ENCODE peak calls at places on chromosomes 11 and 22, in six cellular contexts. N is tibial nerve; D is OCI-M1; B is stimulated activated CD8-positive, alpha-beta memory T cell treated with anti-CD3 and anti-CD28 coated beads, Interleukin-2, amount 100 ng/mL, for 1 hour; U is MM.1S; H is NCI-H2107. Y is an unnamed sample.

GRCh38 chr11:87966744-87967143 is 208.5 kb downstream of the RAB38 start:
- DNase-seq in U (no peak), H (no peak), D (no peak), B (no peak), N (no peak), Y (no peak)

GRCh38 chr11:114787126-114787525 is 108.8 kb downstream of the NXPE2 start:
- DNase-seq in B (no peak), U (no peak), N (no peak), D (no peak), H (no peak), Y (no peak)

GRCh38 chr11:21986361-21986760 is 206.5 kb upstream of the ANO5 start:
- DNase-seq in U (no peak), D (no peak), B (no peak), H (no peak), N (no peak), Y (no peak)

GRCh38 chr11:28757725-28758515 is 649.7 kb downstream of the METTL15 start:
- DNase-seq in D (no peak), N (no peak), H (no peak), U (no peak), B (no peak), Y (no peak)

GRCh38 chr22:24583221-24583971 is 9.5 kb downstream of the LRRC75B start:
- DNase-seq in D (no peak), B (no peak), U (no peak), N (no peak), H (peak), Y (no peak)

GRCh38 chr11:10503777-10504176 is 37.2 kb downstream of the RNF141 start:
- DNase-seq in D (no peak), H (no peak), U (no peak), N (no peak), B (no peak), Y (no peak)

GRCh38 chr11:27391336-27392015 is 28.5 kb upstream of the CCDC34 start:
- DNase-seq in B (no peak), U (no peak), N (no peak), D (no peak), H (no peak), Y (no peak)

GRCh38 chr11:46625406-46625805 is 8.1 kb downstream of the ATG13 start:
- DNase-seq in H (no peak), N (no peak), D (no peak), U (no peak), B (no peak), Y (no peak)

GRCh38 chr11:87265132-87265531 is 227.4 kb downstream of the TMEM135 start:
- DNase-seq in U (no peak), B (no peak), N (no peak), H (no peak), D (no peak), Y (no peak)

GRCh38 chr11:116678887-116679286 is 93.9 kb downstream of the BUD13 start:
- DNase-seq in H (no peak), D (no peak), U (no peak), B (no peak), N (no peak), Y (no peak)

Y was measured in GOT3.